ENCODE peak calls at places on chromosomes 11 and 22, in seven cellular contexts. U, R, D, F, I, A and O are unnamed samples.

GRCh38 chr22:43616645-43617044 is 195.5 kb downstream of the EFCAB6 start:
- DNase-seq in U (no peak), R (no peak), D (no peak), F (no peak), I (no peak), A (no peak), O (no peak)

GRCh38 chr11:125154380-125155099 is 10.0 kb upstream of the PKNOX2 start:
- DNase-seq in U (no peak), R (no peak), D (no peak), F (no peak), I (no peak), A (no peak), O (no peak)

GRCh38 chr11:132921597-132921996 is 610.7 kb downstream of the OPCML start:
- DNase-seq in U (no peak), R (no peak), D (no peak), F (no peak), I (no peak), A (no peak), O (no peak)

GRCh38 chr11:2518983-2519340 is 74.2 kb downstream of the KCNQ1 start:
- DNase-seq in U (no peak), R (no peak), D (no peak), F (no peak), I (no peak), A (no peak), O (no peak)

GRCh38 chr22:46777609-46777970 is 15.1 kb downstream of the TBC1D22A start:
- DNase-seq in U (no peak), R (no peak), D (no peak), F (no peak), I (peak; percentile 81), A (no peak), O (no peak)

GRCh38 chr11:117335399-117335798 is 7.7 kb downstream of the CEP164 start:
- DNase-seq in U (no peak), R (no peak), D (no peak), F (no peak), I (no peak), A (no peak), O (no peak)

GRCh38 chr11:47991894-47992293 is 11.5 kb downstream of the PTPRJ start:
- DNase-seq in U (no peak), R (no peak), D (no peak), F (no peak), I (no peak), A (no peak), O (no peak)

GRCh38 chr11:118921121-118921928 is 4.4 kb downstream of the BCL9L start:
- DNase-seq in U (peak; percentile 97), R (no peak), D (peak; percentile 98), F (peak; percentile 54), I (peak; percentile 73), A (peak; percentile 85), O (no peak)

GRCh38 chr22:41963453-41964105 is 5.7 kb upstream of the SEPTIN3 start:
- DNase-seq in U (peak; percentile 37), R (no peak), D (peak; percentile 90), F (no peak), I (no peak), A (no peak), O (no peak)

GRCh38 chr22:26502688-26503561 is 9.3 kb downstream of the TFIP11 start:
- DNase-seq in U (peak; percentile 57), R (peak; percentile 68), D (peak; percentile 60), F (peak; percentile 41), I (no peak), A (peak; percentile 20), O (no peak)

GRCh38 chr11:64876835-64877341 is 1.5 kb downstream of the EHD1 start:
- DNase-seq in U (no peak), R (no peak), D (no peak), F (no peak), I (no peak), A (peak; percentile 39), O (peak; percentile 44)

GRCh38 chr11:6693342-6694228 is 10.4 kb upstream of the MRPL17 start:
- DNase-seq in U (peak; percentile 95), R (no peak), D (peak; percentile 80), F (peak; percentile 44), I (no peak), A (peak; percentile 91), O (peak; percentile 83)

GRCh38 chr11:60349990-60350389 is 22.9 kb downstream of the MS4A6E start:
- DNase-seq in U (no peak), R (no peak), D (no peak), F (no peak), I (no peak), A (no peak), O (no peak)

GRCh38 chr22:24947881-24948280 is 1.4 kb upstream of the LHFPL7 start:
- DNase-seq in U (no peak), R (no peak), D (no peak), F (no peak), I (no peak), A (no peak), O (no peak)

GRCh38 chr22:37927129-37927936 is 21.2 kb downstream of the MICALL1 start:
- DNase-seq in U (no peak), R (no peak), D (no peak), F (no peak), I (peak; percentile 51), A (no peak), O (no peak)

GRCh38 chr11:8948901-8949300 is 6.1 kb upstream of the ASCL3 start:
- DNase-seq in U (no peak), R (no peak), D (no peak), F (no peak), I (no peak), A (no peak), O (no peak)

GRCh38 chr22:25348391-25348790 is 129.0 kb downstream of the CRYBB2 start:
- DNase-seq in U (no peak), R (no peak), D (no peak), F (no peak), I (peak; percentile 42), A (no peak), O (no peak)

GRCh38 chr11:133636686-133637085 is 104.4 kb upstream of the OPCML start:
- DNase-seq in U (no peak), R (no peak), D (no peak), F (no peak), I (no peak), A (no peak), O (no peak)

GRCh38 chr11:88301478-88302140 is 35.9 kb downstream of the CTSC start:
- DNase-seq in U (no peak), R (no peak), D (peak; percentile 36), F (no peak), I (no peak), A (no peak), O (no peak)

GRCh38 chr11:61488651-61489291 is 19.8 kb upstream of the LRRC10B start:
- DNase-seq in U (peak; percentile 45), R (no peak), D (peak; percentile 59), F (peak; percentile 80), I (peak; percentile 85), A (peak; percentile 32), O (no peak)

GRCh38 chr22:38843201-38843715 is 570 bp downstream of the NPTXR start:
- DNase-seq in U (peak; percentile 83), R (no peak), D (peak; percentile 82), F (no peak), I (peak; percentile 77), A (peak; percentile 56), O (peak; percentile 71)

GRCh38 chr11:124113890-124114289 is 1.4 kb upstream of the VWA5A start:
- DNase-seq in U (peak; percentile 14), R (no peak), D (peak; percentile 18), F (no peak), I (no peak), A (peak; percentile 16), O (no peak)

DNA sequence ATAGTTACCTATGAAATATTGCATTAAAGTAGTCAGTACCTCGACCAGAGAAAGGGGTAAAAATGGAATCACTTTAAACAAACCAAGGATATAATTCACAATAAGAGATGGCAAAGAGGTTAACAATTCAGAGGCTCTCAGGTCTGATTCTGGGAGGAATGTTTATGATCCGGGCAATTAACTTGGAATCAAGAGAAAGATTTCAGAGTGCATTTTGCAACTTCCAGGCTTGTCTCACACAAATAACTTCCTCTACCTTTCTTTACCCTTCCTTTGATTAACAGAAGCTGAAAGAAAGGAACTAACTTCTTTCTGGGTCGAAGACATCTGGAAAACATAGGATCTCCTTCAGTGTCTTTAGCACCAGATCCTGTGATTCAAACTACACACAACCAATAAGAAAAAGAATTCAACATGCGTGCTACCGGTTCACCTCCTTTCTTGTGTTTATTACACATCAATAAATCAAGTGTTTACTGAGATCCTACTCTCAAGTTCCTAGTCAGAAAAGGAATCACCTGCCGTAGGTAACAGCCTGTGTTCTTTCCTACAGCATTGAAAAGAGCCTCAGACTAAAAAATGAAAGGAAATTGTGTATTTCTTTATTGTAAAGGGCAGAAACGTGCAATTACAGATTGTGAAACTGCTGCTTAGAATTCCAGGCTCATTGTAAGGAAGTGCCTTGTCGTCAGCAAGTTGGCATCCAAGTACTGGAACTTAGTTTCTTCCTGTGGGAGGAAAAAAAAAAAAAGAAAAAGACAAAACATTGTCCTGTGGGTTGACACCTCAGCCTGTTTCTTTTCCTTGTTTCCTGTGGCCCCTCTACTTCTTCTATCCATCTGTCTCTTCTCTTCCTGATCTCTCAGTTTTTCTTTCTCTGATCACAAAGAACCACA is 29.5 kb downstream of the CARD18 start:
- DNase-seq in U (peak; percentile 53), R (no peak), D (peak; percentile 76), F (peak; percentile 12), I (no peak), A (no peak), O (no peak)
- H3K4me3 ChIP-seq in U (no peak overlapping the region), R (no peak overlapping the region), D (no peak overlapping the region), F (no peak overlapping the region), I (no peak overlapping the region), A (no peak overlapping the region), O (no peak overlapping the region)

DNA sequence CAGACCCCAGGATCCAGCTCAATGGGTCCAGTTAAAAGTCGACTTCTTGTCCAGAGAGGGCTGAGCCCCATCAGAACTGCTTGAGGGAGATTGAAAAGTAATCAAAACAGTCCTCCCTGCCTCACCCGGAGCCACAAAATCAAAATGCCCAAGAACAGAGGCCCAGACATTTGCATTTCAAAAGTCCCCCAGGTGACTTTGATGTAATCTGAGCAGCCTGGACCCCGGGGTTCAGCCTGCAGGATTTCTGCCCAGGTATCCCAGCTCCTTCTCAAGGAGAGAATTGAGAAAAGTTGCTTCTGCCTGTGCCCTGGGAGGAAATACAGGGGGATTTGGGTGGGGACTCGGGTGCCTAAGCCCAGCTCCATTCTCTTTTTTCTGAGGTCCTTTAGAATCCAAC is 1385.0 kb downstream of the TBC1D22A start:
- DNase-seq in U (no peak), R (no peak), D (no peak), F (no peak), I (no peak), A (no peak), O (no peak)
- H3K9me3 ChIP-seq in U (no peaks in the 10 kb centered on the region), R (peaks cover 38% of the 10 kb centered on the region), D (no peaks in the 10 kb centered on the region), F (no peaks in the 10 kb centered on the region), I (no peaks in the 10 kb centered on the region), A (peaks cover 49% of the 10 kb centered on the region), O (no peaks in the 10 kb centered on the region)

GRCh38 chr22:11629661-11630385 is 3898.2 kb upstream of the OR11H1 start:
- DNase-seq in U (no peak), R (no peak), D (no peak), F (no peak), I (no peak), A (no peak), O (no peak)
- H3K4me3 ChIP-seq in U (no peak overlapping the region), R (no peak overlapping the region), D (no peak overlapping the region), F (no peak overlapping the region), I (no peak overlapping the region), A (no peak overlapping the region), O (no peak overlapping the region)

DNA sequence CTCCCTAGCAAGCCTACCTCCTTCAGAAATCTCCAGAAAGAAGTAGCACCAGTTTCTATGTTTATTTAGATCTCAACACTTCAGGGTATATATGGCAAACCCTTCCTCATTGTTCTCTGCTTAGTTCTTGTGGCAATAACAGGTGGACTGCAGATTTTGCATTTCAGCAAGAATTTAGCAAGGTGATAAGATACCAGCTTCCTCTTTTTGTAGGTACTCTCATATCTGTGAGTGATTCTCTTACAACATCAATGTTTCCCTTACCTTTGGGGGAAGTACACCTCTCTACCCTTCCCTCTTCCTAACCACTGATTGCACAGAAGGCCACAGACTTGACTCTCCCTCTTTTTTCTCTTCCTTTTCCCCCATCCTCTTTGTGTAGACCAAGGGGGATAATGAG is 230.9 kb upstream of the SESN3 start:
- DNase-seq in U (no peak), R (no peak), D (no peak), F (no peak), I (no peak), A (no peak), O (no peak)
- H3K9me3 ChIP-seq in U (no peaks in the 10 kb centered on the region), R (no peaks in the 10 kb centered on the region), D (no peaks in the 10 kb centered on the region), F (no peaks in the 10 kb centered on the region), I (no peaks in the 10 kb centered on the region), A (peaks cover 3% of the 10 kb centered on the region), O (no peaks in the 10 kb centered on the region)